ENCODE peak calls at places on chromosomes 6 and 20, in five cellular contexts. B is sigmoid colon, E is spleen, F is esophagus muscularis mucosa, M is HCT116. I is an unnamed sample. For H3K4me1, the result is how much of the 10 kb centered on the place peaks cover.

GRCh38 chr20:34084227-34084923 is 27.7 kb downstream of the EIF2S2 start:
- DNase-seq in B (peak), E (no peak), F (no peak), M (no peak), I (no peak)

GRCh38 chr6:144007779-144008500 is at the start of gene PLAGL1:
- DNase-seq in B (peak), E (peak), F (no peak), M (peak), I (peak)

GRCh38 chr6:25709761-25710160 is 44.8 kb upstream of the SLC17A4 start:
- DNase-seq in B (no peak), E (no peak), F (no peak), M (no peak), I (no peak)

GRCh38 chr6:1657116-1657776 is 47.5 kb downstream of the FOXC1 start:
- DNase-seq in B (no peak), E (no peak), F (no peak), M (no peak), I (no peak)

GRCh38 chr20:40641212-40641611 is 47.8 kb downstream of the MAFB start:
- DNase-seq in B (no peak), E (no peak), F (no peak), M (no peak), I (no peak)

GRCh38 chr20:63657260-63657936 is 714 bp upstream of the RTEL1 start:
- DNase-seq in B (peak), E (peak), F (no peak), M (no peak), I (no peak)

GRCh38 chr6:166624275-166624674 is 2.8 kb downstream of the RPS6KA2 start:
- DNase-seq in B (peak), E (no peak), F (no peak), M (no peak), I (no peak)

GRCh38 chr6:44439270-44440045 is 52.0 kb downstream of the CDC5L start:
- DNase-seq in B (no peak), E (no peak), F (no peak), M (no peak), I (no peak)

GRCh38 chr20:50759678-50760077 is 28.3 kb downstream of the PARD6B start:
- DNase-seq in B (no peak), E (no peak), F (peak), M (no peak), I (no peak)

GRCh38 chr20:25372584-25373336 is 17.9 kb downstream of the ABHD12 start:
- DNase-seq in B (no peak), E (no peak), F (no peak), M (no peak), I (no peak)

GRCh38 chr6:32852844-32853540 is 512 bp downstream of the TAP1 start:
- DNase-seq in B (peak), E (peak), F (peak), M (no peak), I (peak)

GRCh38 chr6:138503881-138504680 is 4.8 kb upstream of the NHSL1 start:
- DNase-seq in B (no peak), E (no peak), F (no peak), M (no peak), I (no peak)

GRCh38 chr6:113018351-113019151 is 671.4 kb downstream of the RFPL4B start:
- DNase-seq in B (peak), E (no peak), F (no peak), M (no peak), I (no peak)

GRCh38 chr6:52407467-52407866 is 12.7 kb upstream of the EFHC1 start:
- DNase-seq in B (no peak), E (no peak), F (no peak), M (no peak), I (no peak)

GRCh38 chr6:23228439-23229024 is 659.2 kb downstream of the HDGFL1 start:
- DNase-seq in B (no peak), E (no peak), F (no peak), M (no peak), I (no peak)

GRCh38 chr20:23513164-23513563 is 22.2 kb downstream of the CST8 start:
- DNase-seq in B (no peak), E (no peak), F (no peak), M (no peak), I (no peak)

GRCh38 chr6:50602191-50602810 is 111.0 kb upstream of the TFAP2D start:
- DNase-seq in B (no peak), E (no peak), F (no peak), M (peak), I (no peak)

GRCh38 chr20:58059145-58059544 is 169.3 kb downstream of the ANKRD60 start:
- DNase-seq in B (no peak), E (no peak), F (peak), M (no peak), I (no peak)

GRCh38 chr20:9808166-9808565 is 30.7 kb downstream of the PAK5 start:
- DNase-seq in B (no peak), E (no peak), F (no peak), M (no peak), I (no peak)

GRCh38 chr6:70280462-70280861 is 22.4 kb downstream of the COL9A1 start:
- DNase-seq in B (no peak), E (peak), F (no peak), M (no peak), I (no peak)

GRCh38 chr20:18004389-18005031 is 35.7 kb downstream of the MGME1 start:
- DNase-seq in B (no peak), E (peak), F (no peak), M (no peak), I (no peak)

GRCh38 chr20:33896509-33896908 is 85.4 kb downstream of the CHMP4B start:
- DNase-seq in B (no peak), E (no peak), F (no peak), M (no peak), I (no peak)

GRCh38 chr6:156379946-156380707 is 397.1 kb upstream of the ARID1B start:
- DNase-seq in B (no peak), E (no peak), F (no peak), M (peak), I (no peak)

GRCh38 chr20:8807480-8808179 is 261.3 kb upstream of the PLCB4 start:
- DNase-seq in B (no peak), E (no peak), F (no peak), M (no peak), I (no peak)

GRCh38 chr6:142728910-142729481 is 216.0 kb downstream of the HIVEP2 start:
- DNase-seq in B (no peak), E (no peak), F (no peak), M (no peak), I (no peak)

GRCh38 chr6:30684386-30685156 is 1.9 kb downstream of the PPP1R18 start:
- DNase-seq in B (peak), E (peak), F (no peak), M (no peak), I (peak)

GRCh38 chr6:30683980-30684338 is 2.5 kb downstream of the PPP1R18 start:
- DNase-seq in B (no peak), E (no peak), F (no peak), M (no peak), I (no peak)

GRCh38 chr6:30681696-30682180 is 4.7 kb downstream of the PPP1R18 start:
- DNase-seq in B (no peak), E (peak), F (no peak), M (no peak), I (no peak)

GRCh38 chr6:30682181-30683117 is 4.0 kb downstream of the PPP1R18 start:
- DNase-seq in B (peak), E (peak), F (peak), M (no peak), I (peak)

GRCh38 chr6:30683137-30683979 is 3.1 kb downstream of the PPP1R18 start:
- DNase-seq in B (peak), E (peak), F (no peak), M (no peak), I (no peak)
- H3K4me1 ChIP-seq in B (under half), E (half or more), F (half or more), M (half or more), I (half or more)

GRCh38 chr6:43091020-43091419 is 14.9 kb downstream of the PTK7 start:
- DNase-seq in B (no peak), E (peak), F (no peak), M (no peak), I (no peak)

GRCh38 chr6:43089874-43090556 is 13.9 kb downstream of the PTK7 start:
- DNase-seq in B (no peak), E (peak), F (no peak), M (no peak), I (no peak)

GRCh38 chr6:43091592-43091991 is 15.5 kb downstream of the PTK7 start:
- DNase-seq in B (no peak), E (no peak), F (no peak), M (no peak), I (no peak)

GRCh38 chr6:43089467-43089866 is 13.4 kb downstream of the PTK7 start:
- DNase-seq in B (no peak), E (peak), F (no peak), M (no peak), I (no peak)

DNA sequence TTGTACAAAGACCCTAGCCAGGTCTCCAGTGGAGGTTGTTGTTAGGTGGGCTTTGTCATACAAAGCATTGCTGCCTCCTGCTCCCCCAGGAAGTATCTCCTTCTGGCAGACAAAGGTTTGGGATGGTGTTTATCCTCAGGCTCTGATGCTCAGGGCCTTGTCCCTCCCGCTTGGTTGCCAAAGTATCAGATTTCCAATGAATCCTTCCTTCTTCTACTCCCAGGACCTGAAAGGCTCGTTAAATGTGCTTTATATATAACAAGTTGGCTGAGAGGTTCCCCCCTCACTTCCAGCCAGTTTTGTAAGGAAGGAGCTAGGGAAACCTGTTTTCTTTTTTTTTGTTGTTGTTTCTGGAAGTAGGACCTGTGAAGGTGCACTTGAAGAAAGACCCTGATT is 14.4 kb downstream of the PTK7 start:
- DNase-seq in B (no peak), E (peak), F (no peak), M (no peak), I (no peak)
- TF ChIP-seq POLR2AphosphoS5 in B (no peak), E (no peak), F (no peak), M (no peak), I (no peak)

GRCh38 chr6:152372945-152373344 is 264.2 kb downstream of the SYNE1 start:
- DNase-seq in B (no peak), E (no peak), F (no peak), M (no peak), I (no peak)
- TF ChIP-seq CTCF in B (no peak), E (no peak), F (no peak), M (no peak), I (no peak)

DNA sequence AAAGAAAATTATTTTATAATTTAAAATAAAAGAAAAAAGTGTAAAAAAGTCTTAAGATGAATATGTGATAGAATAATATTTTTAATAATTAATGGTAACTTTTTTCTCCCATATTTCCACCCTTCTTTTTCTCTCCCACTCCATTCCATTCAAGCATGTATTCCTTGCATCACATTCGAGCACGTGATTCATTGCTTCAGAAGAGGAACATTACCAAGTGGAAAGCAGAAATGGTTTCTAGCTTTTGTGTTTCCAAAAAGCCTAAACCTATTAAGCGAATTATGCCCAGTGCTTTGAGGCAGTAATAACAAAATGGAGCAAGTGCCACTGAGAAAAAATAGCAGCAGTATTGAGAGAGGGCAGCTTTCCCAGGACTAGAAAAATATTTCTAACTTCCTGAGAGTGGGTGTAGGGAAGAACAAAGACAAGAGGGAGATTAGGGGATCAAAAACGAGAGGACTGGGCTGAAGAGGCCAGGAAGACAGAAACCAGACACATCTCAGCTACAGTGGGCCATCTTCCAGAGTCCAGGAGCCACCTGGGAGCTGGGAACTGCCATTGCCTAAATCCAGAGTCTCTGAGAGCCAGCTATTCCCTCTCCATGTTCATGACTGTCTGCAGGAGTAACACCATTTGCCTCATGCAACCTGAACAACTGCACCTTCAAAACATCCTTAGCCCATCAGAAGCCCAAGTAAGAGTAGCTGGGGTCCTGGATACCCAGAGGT is 15.1 kb upstream of the AKIRIN2 start:
- DNase-seq in B (no peak), E (no peak), F (no peak), M (no peak), I (no peak)
- H3K4me1 ChIP-seq in B (under half), E (under half), F (under half), M (under half), I (under half)

I was measured in stomach.